ENCODE peak calls at places on chromosome 18, in four cellular contexts. X is HFF-Myc, E is DND-41, N is lung. R is an unnamed sample.

GRCh38 chr18:23932385-23933067 is 82.0 kb upstream of the TTC39C start:
- DNase-seq in X (no peak), N (no peak), E (no peak), R (no peak)

GRCh38 chr18:39647627-39648502 is 2082.3 kb upstream of the CELF4 start:
- DNase-seq in N (no peak), X (peak), E (no peak), R (peak)

GRCh38 chr18:37654711-37655369 is 89.2 kb upstream of the CELF4 start:
- DNase-seq in E (no peak), X (no peak), N (no peak), R (no peak)

GRCh38 chr18:7743256-7743655 is 176.1 kb downstream of the PTPRM start:
- DNase-seq in X (no peak), N (no peak), E (no peak), R (no peak)

GRCh38 chr18:3148930-3149535 is 70.7 kb downstream of the MYOM1 start:
- DNase-seq in E (no peak), X (no peak), N (no peak), R (no peak)

GRCh38 chr18:49399003-49399402 is 61.4 kb downstream of the DYM start:
- DNase-seq in E (no peak), X (peak), N (no peak), R (no peak)

GRCh38 chr18:5180254-5180653 is 16.8 kb downstream of the AKAIN1 start:
- DNase-seq in X (no peak), E (no peak), N (no peak), R (no peak)

GRCh38 chr18:33696332-33697162 is 118.5 kb downstream of the ASXL3 start:
- DNase-seq in X (no peak), E (no peak), N (no peak), R (no peak)

GRCh38 chr18:52844323-52844722 is 504.3 kb downstream of the DCC start:
- DNase-seq in N (no peak), X (no peak), E (no peak), R (no peak)

GRCh38 chr18:57107141-57107832 is 39.6 kb upstream of the BOD1L2 start:
- DNase-seq in X (peak), E (peak), N (no peak), R (no peak)

GRCh38 chr18:80196528-80197320 is 50.6 kb downstream of the PARD6G start:
- DNase-seq in E (no peak), X (no peak), N (peak), R (no peak)

GRCh38 chr18:37484893-37485834 is 80.4 kb downstream of the CELF4 start:
- DNase-seq in N (no peak), X (no peak), E (no peak), R (peak)

GRCh38 chr18:6414723-6415362 is at the start of gene L3MBTL4:
- DNase-seq in X (no peak), N (peak), E (no peak), R (no peak)

GRCh38 chr18:64330161-64330560 is 181.3 kb upstream of the LINC00305 start:
- DNase-seq in X (no peak), N (no peak), E (no peak), R (no peak)

GRCh38 chr18:49016648-49017539 is 66.1 kb upstream of the SMAD7 start:
- DNase-seq in E (no peak), X (peak), N (peak), R (peak)

GRCh38 chr18:55286257-55286825 is 301.7 kb downstream of the TCF4 start:
- DNase-seq in X (no peak), N (no peak), E (no peak), R (no peak)

GRCh38 chr18:24050916-24051255 is 36.3 kb downstream of the TTC39C start:
- DNase-seq in E (no peak), X (no peak), N (no peak), R (no peak)

DNA sequence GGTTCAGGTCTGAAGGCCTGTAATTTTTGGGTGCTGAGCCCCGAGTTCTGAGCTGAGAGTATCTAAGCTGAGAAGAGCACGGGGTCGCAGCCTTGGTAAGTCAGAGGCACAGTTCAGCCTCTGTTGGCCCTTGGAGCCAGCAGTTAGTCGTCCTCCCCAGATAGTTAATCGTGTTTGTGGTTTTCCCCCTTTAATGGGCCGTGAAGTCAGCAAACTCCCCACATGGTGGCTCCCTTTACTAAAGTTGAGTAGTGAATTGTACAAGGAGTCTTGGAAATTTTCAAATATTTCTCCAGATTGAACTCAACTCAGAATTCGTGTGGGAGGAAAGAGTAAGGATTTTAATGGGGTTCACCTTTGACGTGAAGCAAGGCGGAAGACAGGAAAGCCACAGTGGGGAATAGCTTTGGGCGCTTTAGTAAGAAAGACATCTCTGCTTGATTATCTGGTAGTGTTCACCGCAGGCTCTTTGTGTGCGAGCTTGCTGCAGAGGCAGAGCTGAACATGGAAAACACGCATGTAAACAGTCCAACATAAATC is 2.4 kb upstream of the ADCYAP1 start:
- DNase-seq in E (no peak), X (no peak), N (no peak), R (peak)
- TF ChIP-seq CTCF in E (peak), X (peak), N (no peak), R (peak)

DNA sequence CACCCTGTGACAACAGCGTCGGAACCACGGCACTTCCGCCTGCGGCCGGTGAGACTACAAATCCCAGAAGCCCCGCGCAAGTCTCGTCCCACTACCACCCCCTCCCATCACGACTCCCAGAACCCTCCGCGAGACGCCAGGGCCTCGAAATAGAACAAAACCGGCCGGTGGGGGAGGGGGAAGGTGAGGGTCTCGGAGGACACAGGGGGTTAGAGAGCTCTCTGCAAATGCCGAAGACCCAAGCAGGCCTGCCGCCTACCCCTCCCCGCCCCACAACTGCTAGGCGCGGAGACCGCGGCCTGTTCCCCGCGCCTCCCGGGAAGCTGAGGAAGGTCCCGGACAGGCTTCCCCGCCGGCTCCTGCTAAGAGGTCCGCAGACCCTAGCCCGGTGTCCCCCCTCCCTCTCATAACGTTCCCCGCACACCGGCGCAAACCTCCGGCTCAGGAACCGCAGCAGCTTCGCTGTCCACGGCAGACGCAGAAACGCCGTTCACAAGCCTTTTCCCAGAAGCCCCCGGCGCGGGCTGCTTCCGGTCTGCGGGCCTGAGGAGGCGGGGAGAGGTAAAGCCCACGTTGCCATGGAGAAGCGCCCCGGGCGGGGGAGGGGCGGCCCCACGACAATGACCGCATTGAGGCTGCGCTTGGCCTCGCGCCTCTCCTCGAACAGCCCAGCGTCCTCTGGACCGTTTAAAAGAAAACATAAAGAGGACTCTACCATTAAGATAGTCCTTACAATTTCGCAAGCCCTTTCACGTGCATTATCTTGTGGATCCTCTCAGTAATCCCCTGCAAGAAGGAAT is at the start of gene ZNF24:
- DNase-seq in E (peak), X (peak), N (peak), R (peak)
- TF ChIP-seq CTCF in E (no peak), X (no peak), N (no peak), R (no peak)

DNA sequence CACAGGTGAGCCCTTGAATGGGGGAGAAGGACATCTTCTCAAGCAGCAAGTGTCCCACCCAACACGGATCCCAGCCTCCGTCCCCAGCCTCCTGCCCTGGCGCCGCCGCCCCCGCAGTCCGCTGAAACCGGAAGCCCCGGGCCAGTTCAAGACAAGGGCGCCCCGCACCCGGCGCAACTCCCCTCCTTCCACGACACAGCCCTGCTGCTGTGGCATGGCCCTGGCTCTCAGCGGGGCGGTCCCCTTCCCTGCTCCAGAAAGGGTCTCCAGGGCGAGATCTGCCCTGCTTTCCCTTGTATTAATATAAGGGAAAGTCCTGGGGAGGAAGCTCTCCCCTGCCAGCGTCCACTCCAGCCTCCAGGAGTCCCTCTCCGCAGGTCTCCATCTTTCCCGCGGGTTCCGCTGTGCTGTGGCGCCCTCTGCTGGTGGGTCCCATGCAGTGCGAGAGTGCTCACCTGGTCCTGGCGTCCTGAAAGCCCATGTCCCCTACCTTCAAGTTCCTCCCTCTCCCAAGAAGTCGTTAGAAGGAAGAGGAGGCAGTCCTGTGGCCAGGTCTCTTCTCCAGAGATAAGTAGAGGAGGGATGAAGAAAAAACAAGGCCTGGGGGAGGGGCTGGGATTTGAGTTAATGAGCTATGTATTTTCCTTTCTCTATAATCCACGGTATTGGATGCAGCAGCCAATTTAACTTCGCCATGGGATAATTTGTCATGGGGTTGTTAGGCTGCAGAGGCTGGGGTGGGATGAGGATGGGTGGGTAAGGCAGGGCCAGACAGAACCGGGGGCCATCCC is 176.0 kb downstream of the SMAD2 start:
- DNase-seq in X (no peak), N (no peak), E (peak), R (peak)
- TF ChIP-seq CTCF in X (peak), N (peak), E (peak), R (peak)

DNA sequence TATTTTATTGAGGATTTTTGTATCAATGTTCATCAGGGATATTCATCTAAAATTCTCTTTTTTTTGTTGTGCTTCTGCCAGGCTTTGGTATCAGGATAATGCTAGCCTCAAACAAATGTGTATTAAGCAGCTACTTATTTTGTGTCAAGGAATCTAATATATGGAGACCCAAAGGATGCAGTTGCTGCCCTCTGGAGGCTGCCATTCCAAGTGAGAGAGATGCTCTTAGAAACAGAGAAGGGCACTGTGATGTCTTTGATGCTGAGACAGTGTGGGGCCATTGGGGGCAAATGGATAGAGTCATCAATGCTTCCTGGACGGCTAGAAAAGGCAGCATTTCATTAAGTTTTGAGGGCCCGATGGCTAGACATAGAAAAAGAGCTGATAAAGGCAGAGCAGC is 292.6 kb downstream of the SETBP1 start:
- DNase-seq in N (no peak), E (peak), X (no peak), R (no peak)
- TF ChIP-seq CTCF in N (no peak), E (peak), X (peak), R (no peak)

DNA sequence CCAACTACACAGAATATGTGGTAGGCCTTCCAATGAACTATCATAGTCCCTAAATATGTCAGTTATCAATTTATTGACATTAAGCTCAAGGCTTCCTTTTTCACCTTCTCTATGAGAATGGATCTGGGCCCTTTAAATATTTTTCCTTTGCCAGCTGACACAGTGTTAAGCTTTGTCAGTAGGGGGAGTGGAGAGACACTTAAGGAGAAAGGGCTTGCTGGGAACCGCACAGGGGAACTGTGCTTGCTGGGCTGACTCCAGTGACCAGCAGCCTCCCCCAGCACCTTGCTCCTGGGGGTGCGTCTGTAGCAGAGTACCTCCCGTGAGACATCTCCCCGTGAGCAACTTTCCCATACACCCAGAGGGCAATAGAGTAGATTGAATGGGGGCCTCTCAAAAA is 6.5 kb upstream of the PTPN2 start:
- DNase-seq in X (no peak), N (no peak), E (no peak), R (no peak)
- TF ChIP-seq CTCF in X (peak), N (no peak), E (peak), R (peak)

DNA sequence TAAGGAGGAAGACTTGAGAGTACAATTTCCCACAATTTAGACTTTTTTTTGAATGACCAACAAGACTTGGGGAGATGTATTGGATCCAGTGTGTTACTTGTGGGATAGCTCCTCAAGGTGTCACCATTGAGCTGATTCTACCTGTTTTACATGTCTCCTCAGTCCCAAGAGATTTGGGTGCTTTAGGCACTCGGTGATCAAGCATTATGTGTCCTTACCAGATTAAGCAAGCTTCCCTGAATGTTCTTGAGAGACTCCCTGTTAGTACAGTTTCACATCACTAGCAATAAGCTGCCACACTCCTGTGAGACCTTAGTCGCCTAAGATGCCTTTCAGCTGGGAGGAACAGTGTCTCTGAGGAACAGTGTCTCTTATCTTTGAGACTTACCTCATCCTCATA is 384.3 kb upstream of the SYT4 start:
- DNase-seq in E (peak), N (no peak), X (peak), R (no peak)
- TF ChIP-seq CTCF in E (peak), N (no peak), X (peak), R (no peak)

DNA sequence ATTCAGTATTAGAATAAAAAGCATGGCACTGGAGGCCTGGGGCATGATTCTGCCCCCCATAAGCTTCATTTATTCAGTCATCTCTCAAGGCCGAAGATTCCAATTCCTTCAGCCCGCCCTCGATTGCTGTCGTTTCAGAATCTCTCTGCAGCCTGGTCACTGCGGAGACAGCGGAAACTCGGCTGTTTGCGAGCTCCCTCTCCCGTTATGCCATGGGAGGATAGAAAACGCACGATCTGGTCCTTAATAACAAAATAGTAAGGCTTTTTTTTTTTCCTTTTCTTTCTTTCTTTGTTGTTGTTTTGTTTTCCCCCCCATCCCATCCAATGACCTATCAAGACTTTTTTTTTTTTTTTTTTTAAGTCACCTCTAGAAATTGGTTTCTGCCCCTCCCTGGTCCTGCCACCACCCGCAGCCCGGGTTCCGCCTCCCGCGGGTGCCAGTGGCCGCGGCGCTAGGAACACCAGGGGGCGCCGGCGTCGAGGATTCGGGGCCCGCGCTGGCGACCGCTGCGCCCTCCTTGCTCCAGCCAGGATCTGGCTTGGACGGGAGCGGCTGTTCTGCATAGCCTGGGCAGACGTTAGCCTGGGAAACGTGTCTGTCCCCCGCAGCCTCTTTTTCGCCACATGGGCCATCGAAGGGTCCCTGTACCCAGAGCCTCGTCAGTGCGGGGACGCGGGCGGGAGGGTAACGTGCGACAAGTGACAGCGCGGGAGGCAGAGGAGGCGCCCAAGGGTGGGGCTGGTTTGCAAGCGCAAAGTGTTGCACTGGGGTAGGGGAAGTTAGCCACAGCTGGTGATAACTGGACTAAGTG is 10.0 kb downstream of the CPLX4 start:
- DNase-seq in N (peak), E (no peak), X (peak), R (peak)
- TF ChIP-seq CTCF in N (peak), E (no peak), X (peak), R (peak)

DNA sequence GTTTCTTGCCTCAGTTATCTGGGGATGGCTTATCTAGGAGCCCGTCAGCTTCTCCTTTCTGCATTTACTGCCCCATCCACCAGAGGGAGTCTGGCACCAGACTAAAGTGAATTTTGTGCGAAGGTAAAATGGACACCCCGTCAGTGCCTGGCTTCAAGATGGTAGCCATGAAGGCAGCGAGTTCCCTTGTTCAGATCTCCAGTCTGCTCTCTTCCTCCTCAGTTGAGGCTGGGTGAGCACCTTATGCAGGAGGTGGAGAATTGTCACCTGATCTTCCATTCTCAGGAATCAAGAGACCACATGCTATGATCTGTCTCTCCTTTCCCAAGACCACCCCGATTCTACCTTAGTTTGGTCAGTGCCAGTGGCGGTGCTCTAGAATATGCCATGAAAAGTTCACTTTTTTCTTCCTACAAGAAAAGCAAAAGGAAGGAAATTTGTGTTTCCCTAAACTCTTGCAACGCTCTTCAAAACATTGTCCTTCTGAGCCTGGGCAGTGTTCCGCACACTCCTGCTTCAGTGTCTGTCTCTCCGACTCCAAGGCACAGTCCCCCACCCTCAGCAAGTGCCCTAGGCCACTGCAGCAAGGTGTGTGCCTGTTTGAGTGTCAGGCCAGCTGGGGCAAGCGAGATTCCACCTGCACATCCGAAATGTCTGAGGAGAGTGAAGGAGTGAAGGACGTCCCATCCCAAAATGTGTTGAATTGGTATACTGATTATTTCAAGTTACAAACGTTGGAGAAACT is 168.6 kb downstream of the SS18 start:
- DNase-seq in X (no peak), N (no peak), E (peak), R (peak)
- TF ChIP-seq CTCF in X (peak), N (no peak), E (peak), R (peak)

GRCh38 chr18:22108674-22109073 is 60.7 kb upstream of the GATA6 start:
- DNase-seq in E (no peak), X (no peak), N (no peak), R (peak)
- TF ChIP-seq CTCF in E (no peak), X (no peak), N (no peak), R (no peak)

R was measured in HCT116.